ENCODE peak calls at places on chromosomes 16 and 17, in four cellular contexts. I is fibroblast of the aortic adventitia, T is anterior cingulate cortex, D is tibial artery. M is an unnamed sample.

GRCh38 chr16:48949636-48950035 is 332.0 kb downstream of the CBLN1 start:
- DNase-seq in I (peak), T (no peak), D (no peak), M (no peak)

GRCh38 chr16:55568151-55568693 is 1.7 kb downstream of the CAPNS2 start:
- DNase-seq in I (no peak), T (no peak), D (no peak), M (peak)

GRCh38 chr16:69865701-69866100 is 85.4 kb upstream of the CLEC18A start:
- DNase-seq in I (peak), T (no peak), D (no peak), M (peak)

GRCh38 chr17:80365983-80366382 is 49.0 kb upstream of the ENDOV start:
- DNase-seq in I (no peak), T (no peak), D (peak), M (no peak)

GRCh38 chr17:7842380-7842949 is 8.4 kb downstream of the KDM6B start:
- DNase-seq in I (peak), T (no peak), D (peak), M (peak)

GRCh38 chr16:15033309-15033707 is 22.6 kb downstream of the NTAN1 start:
- DNase-seq in I (no peak), T (no peak), D (no peak), M (no peak)

GRCh38 chr16:82263456-82264159 is 93.6 kb upstream of the MPHOSPH6 start:
- DNase-seq in I (peak), T (peak), D (peak), M (peak)

GRCh38 chr16:22670044-22670536 is 143.9 kb upstream of the HS3ST2 start:
- DNase-seq in I (peak), T (no peak), D (no peak), M (no peak)

GRCh38 chr17:32819035-32819434 is 57.9 kb downstream of the MYO1D start:
- DNase-seq in I (peak), T (no peak), D (no peak), M (no peak)